ENCODE peak calls at places on chromosome 12, in seven cellular contexts. O is IMR-90, W is astrocyte, J is GM12878, U is neural progenitor cell, M is HepG2, L is PC-3. G is an unnamed sample.
A peak's percentile ranks its signal among the peaks of the same experiment; 100 is the strongest.

GRCh38 chr12:92324849-92325500 is 179.3 kb upstream of the BTG1 start:
- DNase-seq in L (no peak), U (no peak), W (no peak), M (no peak), J (no peak), O (no peak), G (peak; percentile 90)

GRCh38 chr12:114384746-114385145 is 21.2 kb downstream of the TBX5 start:
- DNase-seq in L (no peak), O (no peak), W (peak; percentile 19), J (no peak), M (no peak), U (no peak), G (no peak)

GRCh38 chr12:121637231-121637914 is 11.0 kb downstream of the ORAI1 start:
- DNase-seq in U (no peak), W (no peak), J (no peak), L (no peak), O (no peak), M (no peak), G (peak; percentile 68)

GRCh38 chr12:113115455-113116126 is 20.0 kb downstream of the RASAL1 start:
- DNase-seq in O (no peak), U (no peak), J (no peak), M (no peak), L (no peak), W (no peak), G (no peak)

GRCh38 chr12:96220902-96221301 is 26.7 kb downstream of the ELK3 start:
- DNase-seq in L (no peak), M (no peak), U (no peak), J (no peak), W (peak; percentile 72), O (peak; percentile 67), G (no peak)

GRCh38 chr12:46219892-46220655 is 48.8 kb downstream of the SLC38A1 start:
- DNase-seq in M (peak; percentile 30), U (no peak), O (peak; percentile 86), J (no peak), L (peak; percentile 89), W (peak; percentile 91), G (peak; percentile 59)

GRCh38 chr12:95802482-95803264 is 12.1 kb upstream of the NTN4 start:
- DNase-seq in M (peak; percentile 85), U (no peak), L (peak; percentile 99), J (no peak), W (peak; percentile 86), O (peak; percentile 93), G (no peak)

GRCh38 chr12:50803230-50803629 is 39.3 kb downstream of the ATF1 start:
- DNase-seq in L (no peak), J (no peak), U (no peak), W (no peak), O (no peak), M (no peak), G (no peak)

GRCh38 chr12:131210506-131211278 is 257.0 kb downstream of the ADGRD1 start:
- DNase-seq in W (no peak), L (no peak), J (no peak), O (no peak), M (no peak), U (no peak), G (no peak)

GRCh38 chr12:38488866-38489265 is 172.3 kb downstream of the ALG10B start:
- DNase-seq in O (no peak), U (no peak), J (no peak), M (no peak), L (no peak), W (no peak), G (no peak)

GRCh38 chr12:91111366-91112321 is at the start of gene LUM:
- DNase-seq in J (no peak), L (peak; percentile 27), O (peak; percentile 69), M (no peak), W (peak; percentile 79), U (peak; percentile 23), G (no peak)

GRCh38 chr12:91106283-91106682 is 5.0 kb downstream of the LUM start:
- DNase-seq in J (no peak), M (no peak), L (no peak), U (no peak), O (no peak), W (no peak), G (no peak)

GRCh38 chr12:91108196-91108595 is 3.1 kb downstream of the LUM start:
- DNase-seq in U (no peak), O (no peak), J (no peak), L (no peak), W (no peak), M (no peak), G (no peak)

GRCh38 chr12:91105807-91106206 is 5.5 kb downstream of the LUM start:
- DNase-seq in U (no peak), L (no peak), J (no peak), O (no peak), W (no peak), M (no peak), G (no peak)

DNA sequence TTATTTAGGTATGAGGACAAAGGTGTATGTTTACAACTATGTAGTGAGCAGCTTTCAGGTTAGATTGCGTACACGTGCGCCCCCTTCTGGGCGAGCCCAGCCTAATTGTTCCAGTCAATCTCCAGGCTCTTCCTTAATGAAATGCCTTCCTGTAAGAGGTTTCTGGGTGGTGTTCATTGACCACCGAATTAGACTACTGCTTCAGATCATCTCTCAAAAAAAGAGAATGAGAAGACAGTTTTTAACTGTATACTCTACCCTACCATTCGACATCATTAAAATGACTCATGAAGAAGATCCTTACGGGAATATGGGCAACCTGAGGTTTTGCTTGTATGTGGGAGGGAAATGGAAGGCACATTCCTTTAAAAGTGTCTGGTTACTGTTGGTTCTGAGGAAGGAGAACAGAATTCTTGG is 2.1 kb downstream of the LUM start:
- DNase-seq in L (peak; percentile 83), U (peak; percentile 77), W (peak; percentile 80), J (peak; percentile 15), M (peak; percentile 20), O (peak; percentile 80), G (peak; percentile 42)
- H2AFZ ChIP-seq in L (peak overlapping the region; percentile 70), U (peak overlapping the region; percentile 48), W (no peak overlapping the region), J (no peak overlapping the region), M (no peak overlapping the region), O (no peak overlapping the region), G (no peak overlapping the region)

GRCh38 chr12:120301962-120302815 is at the start of gene SIRT4:
- DNase-seq in U (peak; percentile 94), W (peak; percentile 86), L (peak; percentile 97), O (peak; percentile 94), M (peak; percentile 93), J (peak; percentile 88), G (peak; percentile 89)
- H3K9ac ChIP-seq in U (peak within 1 kb of the TSS; percentile 61), W (peak within 1 kb of the TSS; percentile 82), L (peak within 1 kb of the TSS; percentile 64), O (peak within 1 kb of the TSS; percentile 69), M (peak within 1 kb of the TSS; percentile 79), J (peak within 1 kb of the TSS; percentile 65), G (peak within 1 kb of the TSS; percentile 55)

GRCh38 chr12:6526201-6526600 is 8.1 kb upstream of the GAPDH start:
- DNase-seq in O (no peak), M (no peak), U (no peak), W (no peak), L (no peak), J (no peak), G (no peak)
- H3K36me3 ChIP-seq in O (peaks cover 71% of the 10 kb centered on the region), M (peaks cover 60% of the 10 kb centered on the region), U (peaks cover 18% of the 10 kb centered on the region), W (peaks cover 82% of the 10 kb centered on the region), L (peaks cover 73% of the 10 kb centered on the region), J (peaks cover 86% of the 10 kb centered on the region), G (peaks cover 95% of the 10 kb centered on the region)

DNA sequence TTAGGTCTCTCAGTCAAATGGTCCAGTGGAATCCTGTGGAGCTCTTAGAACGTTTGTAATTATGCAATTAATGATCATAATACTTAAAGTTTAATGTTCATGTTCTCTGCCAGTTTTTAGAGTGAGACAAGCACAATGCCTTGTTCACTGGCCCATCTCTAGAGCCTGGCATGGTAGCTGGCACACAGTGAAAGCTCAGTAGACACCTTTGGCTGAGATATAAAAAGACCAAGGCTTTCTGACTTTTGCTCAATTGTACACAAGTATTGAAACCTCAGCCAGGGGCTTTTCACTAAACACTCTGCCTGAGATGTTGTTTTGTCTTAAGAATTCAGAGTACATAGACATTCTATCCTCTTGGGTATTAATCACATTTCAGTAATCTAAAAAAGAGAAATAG is 241.8 kb upstream of the ATP2B1 start:
- DNase-seq in J (no peak), M (no peak), U (no peak), O (no peak), L (no peak), W (no peak), G (no peak)
- H2AFZ ChIP-seq in J (peak overlapping the region; percentile 64), M (no peak overlapping the region), U (no peak overlapping the region), O (no peak overlapping the region), L (no peak overlapping the region), W (no peak overlapping the region), G (no peak overlapping the region)

GRCh38 chr12:6647083-6647604 is at the start of gene ACRBP:
- DNase-seq in J (no peak), W (peak; percentile 35), L (no peak), M (no peak), U (peak; percentile 87), O (peak; percentile 14), G (no peak)
- H3K9ac ChIP-seq in J (peak within 1 kb of the TSS; percentile 62), W (peak within 1 kb of the TSS; percentile 55), L (no peak within 1 kb of the TSS), M (no peak within 1 kb of the TSS), U (no peak within 1 kb of the TSS), O (peak within 1 kb of the TSS; percentile 14), G (no peak within 1 kb of the TSS)

DNA sequence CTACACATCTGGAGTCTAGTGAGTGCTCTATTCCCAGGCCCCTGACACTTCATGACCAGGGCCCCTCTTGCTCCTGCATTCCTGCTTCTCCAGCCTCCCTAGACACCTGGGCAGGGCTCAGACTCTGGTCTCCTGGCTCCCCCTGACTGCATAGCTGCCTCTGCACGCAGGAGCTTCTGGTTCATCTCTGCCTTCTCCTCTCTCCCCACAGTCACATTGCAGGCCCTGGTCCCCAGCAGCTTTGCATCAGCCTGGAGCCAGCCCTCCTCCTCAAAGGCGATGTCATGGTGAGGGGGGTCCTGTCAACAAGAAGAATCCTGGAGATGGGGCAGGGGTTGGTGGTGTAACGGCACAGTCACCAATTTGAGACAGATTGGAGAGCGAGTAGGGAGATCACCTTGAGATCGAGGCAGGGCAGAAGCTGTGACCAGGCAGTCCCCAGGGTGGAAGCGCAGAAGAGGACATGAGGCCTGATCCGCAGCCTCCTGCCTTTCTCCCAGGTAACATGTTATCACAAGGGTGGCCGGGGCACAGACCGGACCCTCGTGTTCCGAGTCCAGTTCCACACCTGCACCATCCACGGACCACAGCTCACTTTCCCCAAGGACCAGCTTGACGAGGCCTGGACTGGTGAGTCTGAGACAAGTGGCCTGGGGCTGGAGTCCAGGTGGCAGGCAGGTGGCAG is 8.1 kb downstream of the TNS2 start:
- DNase-seq in O (no peak), W (no peak), U (no peak), J (no peak), M (no peak), L (no peak), G (no peak)
- H3K36me3 ChIP-seq in O (peaks cover 81% of the 10 kb centered on the region), W (peaks cover 4% of the 10 kb centered on the region), U (no peaks in the 10 kb centered on the region), J (no peaks in the 10 kb centered on the region), M (no peaks in the 10 kb centered on the region), L (no peaks in the 10 kb centered on the region), G (no peaks in the 10 kb centered on the region)

DNA sequence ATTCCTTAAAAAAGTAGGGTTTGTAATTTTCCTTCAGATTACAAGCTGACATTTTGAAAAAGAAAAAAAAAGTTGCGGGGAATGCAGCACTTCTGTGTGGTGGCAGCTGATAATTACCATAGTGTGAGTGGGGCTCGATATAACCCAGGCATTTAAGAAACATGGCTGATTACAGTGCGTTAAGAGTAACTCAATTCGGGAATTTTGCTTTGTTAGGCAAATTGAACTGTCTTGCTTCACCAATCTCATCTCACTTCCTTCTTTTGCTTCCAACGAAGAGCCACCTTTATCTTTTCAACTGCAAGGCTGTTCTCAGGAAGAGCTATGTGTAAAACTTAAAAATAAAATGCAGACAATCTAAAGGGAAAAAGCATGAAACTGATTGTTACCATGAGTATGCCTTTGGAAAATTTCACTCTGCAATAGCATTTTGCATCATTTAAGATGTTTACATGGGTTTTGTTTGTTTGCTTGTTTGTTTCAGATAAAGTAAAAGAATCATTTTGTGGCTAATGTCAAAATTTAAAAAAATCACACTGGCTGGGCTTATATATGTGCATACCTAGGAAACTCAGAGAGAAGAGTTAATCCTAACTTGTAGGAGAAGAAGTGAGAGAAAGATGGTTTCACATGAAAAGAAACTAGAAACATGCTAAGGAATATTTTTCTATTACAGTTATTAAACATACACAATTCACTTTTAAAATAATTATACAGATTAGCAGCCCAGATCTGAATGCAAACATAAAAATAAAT is 295.9 kb upstream of the ATP2B1 start:
- DNase-seq in M (no peak), U (no peak), O (no peak), L (no peak), W (no peak), J (peak; percentile 16), G (no peak)
- H2AFZ ChIP-seq in M (no peak overlapping the region), U (peak overlapping the region; percentile 75), O (no peak overlapping the region), L (no peak overlapping the region), W (no peak overlapping the region), J (peak overlapping the region; percentile 19), G (no peak overlapping the region)

G was measured in DND-41.